ENCODE peak calls at places on chromosomes 7 and 10, in seven cellular contexts. T, X, A, Q, E, K and G are unnamed samples.

GRCh38 chr7:141243368-141243767 is 169.5 kb downstream of the TMEM178B start:
- DNase-seq in T (no peak), X (no peak), A (no peak), Q (no peak), E (no peak), K (no peak), G (no peak)

GRCh38 chr7:120502825-120503224 is 229.8 kb downstream of the KCND2 start:
- DNase-seq in T (no peak), X (no peak), A (no peak), Q (no peak), E (no peak), K (no peak), G (no peak)

GRCh38 chr7:158973941-158974785 is 117.8 kb downstream of the DYNC2I1 start:
- DNase-seq in T (no peak), X (no peak), A (peak), Q (no peak), E (no peak), K (no peak), G (no peak)

GRCh38 chr7:30594055-30594539 is 581 bp upstream of the GARS1 start:
- DNase-seq in T (peak), X (no peak), A (peak), Q (no peak), E (peak), K (peak), G (peak)

GRCh38 chr10:22579826-22580225 is 134.6 kb downstream of the PIP4K2A start:
- DNase-seq in T (no peak), X (no peak), A (no peak), Q (no peak), E (no peak), K (no peak), G (no peak)

GRCh38 chr10:43392757-43393156 is 16.2 kb downstream of the HNRNPF start:
- DNase-seq in T (no peak), X (no peak), A (no peak), Q (no peak), E (no peak), K (no peak), G (no peak)

GRCh38 chr7:157405914-157406810 is 69.4 kb downstream of the DNAJB6 start:
- DNase-seq in T (no peak), X (no peak), A (no peak), Q (no peak), E (no peak), K (no peak), G (no peak)

GRCh38 chr7:94696981-94697670 is 41.2 kb upstream of the SGCE start:
- DNase-seq in T (no peak), X (no peak), A (no peak), Q (no peak), E (no peak), K (peak), G (no peak)

GRCh38 chr10:28241766-28242399 is 61.0 kb downstream of the MPP7 start:
- DNase-seq in T (peak), X (peak), A (peak), Q (peak), E (peak), K (peak), G (peak)

GRCh38 chr10:97333601-97334369 is 744 bp downstream of the FRAT2 start:
- DNase-seq in T (peak), X (no peak), A (peak), Q (no peak), E (peak), K (peak), G (no peak)

GRCh38 chr7:97001656-97002554 is 3.4 kb upstream of the DLX6 start:
- DNase-seq in T (no peak), X (no peak), A (no peak), Q (no peak), E (no peak), K (no peak), G (no peak)

GRCh38 chr7:153193144-153193595 is 433.6 kb downstream of the ACTR3B start:
- DNase-seq in T (peak), X (no peak), A (no peak), Q (no peak), E (peak), K (no peak), G (peak)

GRCh38 chr10:7315906-7316305 is 94.9 kb downstream of the SFMBT2 start:
- DNase-seq in T (no peak), X (no peak), A (no peak), Q (no peak), E (no peak), K (no peak), G (no peak)

GRCh38 chr7:130421685-130422084 is 19.1 kb downstream of the CEP41 start:
- DNase-seq in T (peak), X (no peak), A (no peak), Q (peak), E (no peak), K (no peak), G (no peak)

GRCh38 chr10:123687758-123688157 is 21.6 kb downstream of the GPR26 start:
- DNase-seq in T (no peak), X (no peak), A (no peak), Q (no peak), E (no peak), K (no peak), G (peak)

GRCh38 chr10:50579491-50580259 is 44.1 kb downstream of the SGMS1 start:
- DNase-seq in T (no peak), X (no peak), A (no peak), Q (no peak), E (no peak), K (no peak), G (no peak)

GRCh38 chr7:111744501-111745155 is 182.3 kb upstream of the IMMP2L start:
- DNase-seq in T (no peak), X (no peak), A (no peak), Q (no peak), E (no peak), K (peak), G (no peak)

GRCh38 chr10:68301790-68302502 is 29.9 kb upstream of the HNRNPH3 start:
- DNase-seq in T (no peak), X (peak), A (peak), Q (peak), E (no peak), K (peak), G (no peak)

GRCh38 chr7:31924228-31924627 is 146.0 kb downstream of the PDE1C start:
- DNase-seq in T (no peak), X (no peak), A (no peak), Q (no peak), E (no peak), K (no peak), G (no peak)

GRCh38 chr10:12540341-12540781 is 191.0 kb downstream of the CAMK1D start:
- DNase-seq in T (no peak), X (no peak), A (no peak), Q (no peak), E (no peak), K (peak), G (no peak)

GRCh38 chr7:72706521-72706920 is 121.5 kb downstream of the TYW1B start:
- DNase-seq in T (no peak), X (no peak), A (no peak), Q (no peak), E (no peak), K (no peak), G (no peak)

GRCh38 chr10:102811346-102811745 is 25.9 kb downstream of the CYP17A1 start:
- DNase-seq in T (no peak), X (no peak), A (no peak), Q (no peak), E (no peak), K (no peak), G (no peak)

GRCh38 chr7:131231381-131232220 is 96.1 kb upstream of the MKLN1 start:
- DNase-seq in T (peak), X (no peak), A (peak), Q (no peak), E (peak), K (peak), G (no peak)

GRCh38 chr10:26432938-26433337 is 5.2 kb upstream of the APBB1IP start:
- DNase-seq in T (no peak), X (no peak), A (no peak), Q (no peak), E (no peak), K (no peak), G (no peak)

GRCh38 chr10:79243211-79244067 is 103.8 kb upstream of the PPIF start:
- DNase-seq in T (peak), X (no peak), A (peak), Q (peak), E (peak), K (no peak), G (peak)